ENCODE peak calls at places on chromosomes 3 and 15, in seven cellular contexts. L, I, E, Q, U, S and H are unnamed samples.

GRCh38 chr15:90451215-90451850 is 63.3 kb downstream of the IQGAP1 start:
- DNase-seq in L (peak; percentile 81), I (no peak), E (peak; percentile 1), Q (no peak), U (no peak), S (no peak), H (no peak)

GRCh38 chr15:83769411-83769960 is 115.6 kb downstream of the ADAMTSL3 start:
- DNase-seq in L (no peak), I (no peak), E (no peak), Q (no peak), U (peak; percentile 2), S (no peak), H (no peak)

GRCh38 chr3:66483006-66483928 is 17.6 kb downstream of the LRIG1 start:
- DNase-seq in L (no peak), I (no peak), E (peak; percentile 38), Q (peak; percentile 89), U (peak; percentile 77), S (peak; percentile 25), H (peak; percentile 89)

GRCh38 chr3:56980798-56981390 is 79.6 kb upstream of the SPATA12 start:
- DNase-seq in L (peak; percentile 99), I (no peak), E (no peak), Q (peak; percentile 62), U (no peak), S (peak; percentile 97), H (peak; percentile 83)

GRCh38 chr3:82496890-82497560 is 735.6 kb upstream of the GBE1 start:
- DNase-seq in L (no peak), I (no peak), E (no peak), Q (no peak), U (peak; percentile 2), S (peak; percentile 7), H (no peak)

GRCh38 chr3:12221663-12222062 is 63.0 kb upstream of the TIMP4 start:
- DNase-seq in L (no peak), I (no peak), E (no peak), Q (no peak), U (no peak), S (peak; percentile 52), H (no peak)

GRCh38 chr15:91632176-91632575 is 221.3 kb upstream of the SLCO3A1 start:
- DNase-seq in L (no peak), I (no peak), E (no peak), Q (no peak), U (no peak), S (peak; percentile 46), H (no peak)

GRCh38 chr3:170038434-170039110 is 777 bp downstream of the GPR160 start:
- DNase-seq in L (no peak), I (peak; percentile 2), E (peak; percentile 29), Q (no peak), U (no peak), S (peak; percentile 39), H (no peak)

GRCh38 chr3:10669490-10670048 is 146.5 kb upstream of the SLC6A11 start:
- DNase-seq in L (no peak), I (no peak), E (no peak), Q (no peak), U (no peak), S (no peak), H (no peak)

GRCh38 chr3:188978772-188979171 is 193.0 kb upstream of the TPRG1 start:
- DNase-seq in L (peak; percentile 84), I (no peak), E (no peak), Q (peak; percentile 83), U (no peak), S (no peak), H (peak; percentile 33)

GRCh38 chr3:158159714-158160113 is 49.8 kb downstream of the RSRC1 start:
- DNase-seq in L (no peak), I (no peak), E (no peak), Q (no peak), U (no peak), S (no peak), H (no peak)

GRCh38 chr3:111311126-111311525 is 230.9 kb upstream of the CD96 start:
- DNase-seq in L (no peak), I (no peak), E (no peak), Q (no peak), U (no peak), S (no peak), H (no peak)

GRCh38 chr3:141302364-141303141 is 65.8 kb upstream of the ZBTB38 start:
- DNase-seq in L (peak; percentile 91), I (no peak), E (no peak), Q (no peak), U (no peak), S (peak; percentile 32), H (peak; percentile 70)

GRCh38 chr15:65244638-65245037 is 33.4 kb upstream of the CILP start:
- DNase-seq in L (peak; percentile 21), I (no peak), E (no peak), Q (no peak), U (no peak), S (no peak), H (no peak)

GRCh38 chr3:308597-309321 is 112.2 kb downstream of the CHL1 start:
- DNase-seq in L (no peak), I (no peak), E (no peak), Q (no peak), U (no peak), S (no peak), H (no peak)

GRCh38 chr3:76871655-76872054 is 168.2 kb upstream of the ROBO2 start:
- DNase-seq in L (no peak), I (no peak), E (no peak), Q (no peak), U (peak; percentile 49), S (no peak), H (no peak)

GRCh38 chr3:65867463-65868210 is 171.1 kb downstream of the MAGI1 start:
- DNase-seq in L (no peak), I (no peak), E (no peak), Q (no peak), U (no peak), S (no peak), H (no peak)

GRCh38 chr3:78918361-78919020 is 849.3 kb downstream of the ROBO1 start:
- DNase-seq in L (no peak), I (no peak), E (no peak), Q (no peak), U (no peak), S (no peak), H (no peak)

GRCh38 chr3:37861540-37862051 is at the start of gene CTDSPL:
- DNase-seq in L (no peak), I (no peak), E (peak; percentile 28), Q (peak; percentile 38), U (no peak), S (peak; percentile 58), H (no peak)

GRCh38 chr3:129047553-129047839 is 13.1 kb upstream of the GP9 start:
- DNase-seq in L (no peak), I (no peak), E (no peak), Q (no peak), U (no peak), S (no peak), H (no peak)

GRCh38 chr15:99104788-99105515 is at the start of gene SYNM:
- DNase-seq in L (peak; percentile 49), I (peak; percentile 57), E (peak; percentile 78), Q (peak; percentile 66), U (peak; percentile 83), S (peak; percentile 80), H (peak; percentile 94)

GRCh38 chr3:71397046-71397445 is 186.5 kb downstream of the FOXP1 start:
- DNase-seq in L (peak; percentile 52), I (no peak), E (peak; percentile 3), Q (no peak), U (peak; percentile 23), S (peak; percentile 38), H (peak; percentile 36)

GRCh38 chr3:51391566-51392300 is 648 bp downstream of the RBM15B start:
- DNase-seq in L (no peak), I (no peak), E (no peak), Q (no peak), U (no peak), S (peak; percentile 46), H (no peak)